ENCODE peak calls at places on chromosomes 16 and 17, in seven cellular contexts. P is heart right ventricle, E is mesendoderm, G is aorta, A is sigmoid colon, W is SK-N-SH, O is A549. R is an unnamed sample.

GRCh38 chr17:13600475-13601316 is 1.0 kb downstream of the HS3ST3A1 start:
- DNase-seq in A (no peak), W (peak), O (no peak), P (no peak), E (peak), G (peak), R (no peak)

GRCh38 chr17:39916918-39917317 is 1.5 kb downstream of the GSDMB start:
- DNase-seq in A (no peak), P (no peak), E (peak), O (no peak), G (no peak), W (no peak), R (no peak)

GRCh38 chr16:9192746-9193145 is 101.3 kb downstream of the HAPSTR1 start:
- DNase-seq in W (no peak), E (peak), A (no peak), P (no peak), G (no peak), O (no peak), R (no peak)

GRCh38 chr16:68496689-68497088 is 42.4 kb upstream of the ZFP90 start:
- DNase-seq in P (no peak), E (no peak), O (no peak), A (no peak), G (no peak), W (peak), R (no peak)

GRCh38 chr16:51161440-51162195 is 10.5 kb upstream of the SALL1 start:
- DNase-seq in E (no peak), P (no peak), W (no peak), O (no peak), G (no peak), A (no peak), R (no peak)

GRCh38 chr16:24966031-24966430 is 49.1 kb downstream of the ARHGAP17 start:
- DNase-seq in W (no peak), O (no peak), A (no peak), E (no peak), G (no peak), P (no peak), R (no peak)

GRCh38 chr16:64865037-64865696 is 256.7 kb downstream of the CDH11 start:
- DNase-seq in E (no peak), A (no peak), O (no peak), P (no peak), W (no peak), G (no peak), R (no peak)

GRCh38 chr16:70689970-70690905 is 4.4 kb upstream of the MTSS2 start:
- DNase-seq in G (peak), P (no peak), O (no peak), A (no peak), E (no peak), W (no peak), R (no peak)

GRCh38 chr17:35748323-35748960 is 4.6 kb downstream of the GAS2L2 start:
- DNase-seq in E (no peak), O (no peak), P (no peak), W (peak), A (no peak), G (no peak), R (no peak)

GRCh38 chr16:27762441-27762840 is 212.5 kb downstream of the KATNIP start:
- DNase-seq in G (no peak), E (no peak), A (no peak), O (no peak), P (no peak), W (no peak), R (no peak)

GRCh38 chr16:17972460-17972943 is 364.0 kb downstream of the NPIPA8 start:
- DNase-seq in W (peak), E (no peak), A (no peak), P (no peak), O (no peak), G (no peak), R (no peak)

GRCh38 chr17:74126959-74127358 is 76.5 kb upstream of the RPL38 start:
- DNase-seq in G (no peak), O (no peak), P (no peak), A (no peak), W (no peak), E (no peak), R (no peak)

GRCh38 chr17:34974179-34974578 is 6.1 kb upstream of the LIG3 start:
- DNase-seq in G (no peak), O (no peak), E (no peak), P (no peak), A (no peak), W (no peak), R (no peak)

GRCh38 chr16:49587511-49587910 is 213.9 kb downstream of the C16orf78 start:
- DNase-seq in P (no peak), W (no peak), G (no peak), O (no peak), A (no peak), E (no peak), R (no peak)

GRCh38 chr16:28924762-28925385 is at the start of gene RABEP2:
- DNase-seq in O (peak), A (peak), W (peak), E (peak), G (peak), P (peak), R (peak)

GRCh38 chr16:74568961-74569631 is 37.8 kb downstream of the GLG1 start:
- DNase-seq in E (no peak), A (no peak), W (no peak), G (no peak), O (no peak), P (no peak), R (no peak)

GRCh38 chr16:81522141-81522701 is 77.6 kb downstream of the CMIP start:
- DNase-seq in P (no peak), E (peak), W (peak), G (no peak), A (no peak), O (no peak), R (no peak)

GRCh38 chr17:74903671-74904070 is 10.2 kb upstream of the FADS6 start:
- DNase-seq in G (no peak), P (no peak), O (no peak), A (no peak), E (no peak), W (no peak), R (no peak)

GRCh38 chr17:77045441-77046041 is 95.2 kb upstream of the SEC14L1 start:
- DNase-seq in P (no peak), W (no peak), E (no peak), A (no peak), O (no peak), G (no peak), R (no peak)

GRCh38 chr17:2406903-2407790 is 6.3 kb upstream of the MNT start:
- DNase-seq in G (peak), P (peak), O (peak), E (no peak), W (no peak), A (peak), R (peak)

GRCh38 chr16:50153648-50154368 is 702 bp downstream of the TENT4B start:
- DNase-seq in A (peak), P (peak), W (peak), O (peak), G (peak), E (peak), R (peak)

GRCh38 chr17:74210191-74211140 is 2.9 kb upstream of the TTYH2 start:
- DNase-seq in W (peak), A (peak), G (peak), P (peak), O (peak), E (peak), R (peak)

GRCh38 chr17:40314557-40314953 is 5.6 kb downstream of the RARA start:
- DNase-seq in P (peak), A (peak), E (no peak), W (peak), G (peak), O (peak), R (peak)

GRCh38 chr16:23013484-23013883 is 135.8 kb downstream of the USP31 start:
- DNase-seq in P (no peak), W (no peak), E (peak), A (no peak), O (no peak), G (no peak), R (no peak)

GRCh38 chr17:36652716-36653115 is 51.3 kb downstream of the MRM1 start:
- DNase-seq in P (no peak), O (no peak), G (no peak), E (no peak), A (no peak), W (no peak), R (no peak)

GRCh38 chr16:84650062-84650991 is 2.0 kb downstream of the KLHL36 start:
- DNase-seq in P (no peak), O (peak), E (no peak), W (no peak), G (no peak), A (no peak), R (no peak)

GRCh38 chr17:36921131-36921851 is 16.0 kb upstream of the LHX1 start:
- DNase-seq in A (no peak), E (peak), G (no peak), P (no peak), O (peak), W (no peak), R (no peak)

GRCh38 chr16:8571061-8571596 is 19.2 kb downstream of the TMEM114 start:
- DNase-seq in P (no peak), A (no peak), W (no peak), G (no peak), O (no peak), E (peak), R (no peak)

GRCh38 chr17:36198831-36199465 is 2.4 kb upstream of the CCL3L1 start:
- DNase-seq in W (no peak), A (no peak), E (peak), O (no peak), G (no peak), P (no peak), R (no peak)

GRCh38 chr17:79255926-79256325 is 181.3 kb downstream of the ENGASE start:
- DNase-seq in P (no peak), E (no peak), A (no peak), W (no peak), O (no peak), G (no peak), R (no peak)

GRCh38 chr17:42098747-42099399 is 600 bp upstream of the ZNF385C start:
- DNase-seq in G (no peak), O (no peak), W (peak), P (no peak), E (no peak), A (no peak), R (no peak)

GRCh38 chr17:42096360-42097111 is 1.7 kb downstream of the ZNF385C start:
- DNase-seq in G (no peak), P (no peak), E (no peak), O (no peak), W (no peak), A (no peak), R (no peak)

GRCh38 chr17:42094375-42095069 is 3.8 kb downstream of the ZNF385C start:
- DNase-seq in W (no peak), E (no peak), A (no peak), G (no peak), O (no peak), P (no peak), R (no peak)

GRCh38 chr17:42101513-42102292 is 3.4 kb upstream of the ZNF385C start:
- DNase-seq in O (peak), G (peak), W (peak), E (peak), A (peak), P (peak), R (peak)

DNA sequence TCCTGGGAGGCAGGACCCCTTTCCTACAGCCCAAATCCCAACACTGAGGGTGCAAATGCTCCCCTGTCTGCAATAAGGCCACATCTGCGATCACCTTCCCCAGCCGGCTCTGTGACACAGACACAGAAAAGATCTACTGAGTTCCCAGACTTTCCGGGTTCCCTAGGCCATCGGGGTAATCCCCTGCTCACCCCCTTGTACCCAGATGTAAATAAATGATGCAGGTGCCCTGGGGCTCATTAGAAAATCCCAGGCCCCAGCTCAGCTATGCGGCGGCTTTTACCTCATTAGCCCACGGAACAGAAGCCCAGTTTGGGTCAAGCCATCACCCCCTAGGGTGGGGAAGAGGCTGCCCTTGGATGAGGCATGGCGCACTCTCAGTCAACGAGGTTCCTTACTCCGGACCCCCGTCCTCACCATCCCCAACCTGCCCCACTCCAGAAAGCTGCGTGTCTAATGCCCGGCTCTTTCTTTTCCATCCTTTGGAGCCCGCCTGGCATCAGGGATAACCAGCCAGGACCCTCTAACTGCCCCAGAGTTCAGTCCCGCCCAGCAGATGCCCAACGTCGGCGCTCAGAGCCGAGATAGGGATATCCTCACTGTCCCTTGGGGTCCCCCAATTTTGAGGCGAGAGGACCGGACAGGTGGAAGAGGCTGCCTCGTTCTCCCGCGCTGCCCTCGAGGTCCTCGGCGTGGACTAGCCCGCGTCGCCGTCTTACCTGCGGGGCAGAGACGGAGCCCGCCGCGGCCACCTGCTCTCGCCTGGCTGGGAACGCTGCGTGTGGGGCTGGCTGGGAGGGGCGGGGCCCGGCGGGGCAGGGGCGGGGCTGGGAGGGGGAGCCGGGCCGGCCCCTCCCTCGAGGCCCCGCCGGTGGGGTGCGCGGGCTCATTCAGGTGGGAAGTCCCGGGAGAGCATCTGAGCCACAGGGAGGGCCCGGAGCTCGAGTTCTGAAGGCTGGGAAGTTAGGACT is at the start of gene ZNF385C:
- DNase-seq in E (no peak), P (no peak), W (peak), A (no peak), G (no peak), O (no peak), R (no peak)
- H3K4me3 ChIP-seq in E (no peak), P (no peak), W (no peak), A (no peak), G (no peak), O (no peak), R (no peak)

GRCh38 chr16:86150646-86151371 is 251.8 kb downstream of the IRF8 start:
- DNase-seq in W (no peak), E (peak), G (no peak), A (peak), P (no peak), O (no peak), R (no peak)
- H3K4me3 ChIP-seq in W (no peak), E (no peak), G (no peak), A (no peak), P (no peak), O (no peak), R (no peak)

DNA sequence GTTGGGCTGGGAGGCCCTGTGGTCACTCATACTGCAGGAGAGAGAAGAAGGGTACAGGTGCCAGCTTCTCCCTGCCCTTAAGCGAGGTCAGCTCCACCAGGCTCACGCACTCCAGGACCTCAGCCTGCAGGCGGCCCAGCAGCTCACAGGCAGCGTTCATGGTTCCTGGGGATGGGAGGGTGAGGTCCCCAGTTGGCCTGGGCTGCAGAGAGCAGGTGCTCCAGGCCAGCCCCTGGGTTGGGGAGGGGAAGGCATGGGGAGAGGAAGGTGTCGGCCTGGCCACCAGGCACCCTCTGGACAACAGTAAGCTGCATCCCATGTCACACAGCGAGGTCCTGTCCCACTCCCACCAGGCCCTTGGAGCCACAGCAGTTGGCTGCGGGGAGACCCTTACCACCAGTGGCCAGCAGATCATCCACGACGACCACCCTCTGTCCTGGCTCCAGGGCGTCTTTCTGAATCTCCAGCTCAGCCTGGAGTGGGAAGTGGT is 2.0 kb downstream of the APRT start:
- DNase-seq in P (no peak), E (no peak), W (no peak), O (no peak), G (no peak), A (no peak), R (no peak)
- H3K4me3 ChIP-seq in P (no peak), E (no peak), W (no peak), O (peak), G (no peak), A (no peak), R (no peak)

GRCh38 chr16:21302898-21303528 is 24.9 kb upstream of the CRYM start:
- DNase-seq in W (no peak), A (no peak), O (peak), G (no peak), E (peak), P (no peak), R (no peak)
- H3K4me3 ChIP-seq in W (no peak), A (no peak), O (peak), G (no peak), E (no peak), P (no peak), R (no peak)

DNA sequence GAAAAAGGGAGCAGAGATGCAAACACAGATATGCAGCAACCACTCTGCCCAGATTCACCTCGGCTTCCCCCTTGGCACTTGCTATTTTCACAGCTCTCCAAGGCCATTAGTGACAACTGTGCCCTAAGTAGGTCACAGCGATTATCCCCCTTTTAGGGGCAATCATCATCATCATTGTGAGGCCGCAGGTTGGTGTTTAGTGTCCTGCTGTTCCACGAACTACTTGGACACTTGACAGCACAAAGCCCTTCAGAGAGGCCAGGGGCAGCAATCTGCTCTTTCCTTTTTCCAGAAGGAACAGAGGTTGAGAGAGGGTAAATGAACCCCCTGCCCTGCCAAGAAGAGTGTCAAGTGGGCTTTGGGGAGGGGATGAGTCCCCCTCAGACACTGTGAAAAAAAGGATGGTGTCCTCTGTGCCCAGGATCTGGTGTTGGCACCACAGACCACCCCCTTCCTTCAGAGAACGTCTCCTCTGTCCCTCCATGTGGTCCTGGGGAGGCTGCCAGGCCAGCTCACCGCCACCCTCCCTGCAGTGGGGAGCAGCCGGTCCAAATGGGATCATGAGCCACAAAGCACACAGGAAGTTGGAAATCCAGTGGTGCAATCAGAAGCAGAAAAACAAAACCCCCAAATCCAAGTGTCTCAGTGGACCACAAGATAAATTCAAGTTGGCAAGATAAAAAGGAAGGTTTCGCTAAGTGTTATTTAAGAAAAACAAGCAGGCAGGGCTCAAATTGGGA is 78.4 kb upstream of the MED9 start:
- DNase-seq in P (no peak), E (no peak), W (no peak), G (no peak), A (no peak), O (no peak), R (no peak)
- H3K4me3 ChIP-seq in P (no peak), E (no peak), W (no peak), G (no peak), A (no peak), O (no peak), R (no peak)

GRCh38 chr16:11673091-11674000 is 5.1 kb downstream of the SNN start:
- DNase-seq in P (no peak), A (no peak), G (peak), W (no peak), E (no peak), O (no peak), R (no peak)
- H3K4me3 ChIP-seq in P (no peak), A (no peak), G (no peak), W (no peak), E (no peak), O (no peak), R (no peak)

DNA sequence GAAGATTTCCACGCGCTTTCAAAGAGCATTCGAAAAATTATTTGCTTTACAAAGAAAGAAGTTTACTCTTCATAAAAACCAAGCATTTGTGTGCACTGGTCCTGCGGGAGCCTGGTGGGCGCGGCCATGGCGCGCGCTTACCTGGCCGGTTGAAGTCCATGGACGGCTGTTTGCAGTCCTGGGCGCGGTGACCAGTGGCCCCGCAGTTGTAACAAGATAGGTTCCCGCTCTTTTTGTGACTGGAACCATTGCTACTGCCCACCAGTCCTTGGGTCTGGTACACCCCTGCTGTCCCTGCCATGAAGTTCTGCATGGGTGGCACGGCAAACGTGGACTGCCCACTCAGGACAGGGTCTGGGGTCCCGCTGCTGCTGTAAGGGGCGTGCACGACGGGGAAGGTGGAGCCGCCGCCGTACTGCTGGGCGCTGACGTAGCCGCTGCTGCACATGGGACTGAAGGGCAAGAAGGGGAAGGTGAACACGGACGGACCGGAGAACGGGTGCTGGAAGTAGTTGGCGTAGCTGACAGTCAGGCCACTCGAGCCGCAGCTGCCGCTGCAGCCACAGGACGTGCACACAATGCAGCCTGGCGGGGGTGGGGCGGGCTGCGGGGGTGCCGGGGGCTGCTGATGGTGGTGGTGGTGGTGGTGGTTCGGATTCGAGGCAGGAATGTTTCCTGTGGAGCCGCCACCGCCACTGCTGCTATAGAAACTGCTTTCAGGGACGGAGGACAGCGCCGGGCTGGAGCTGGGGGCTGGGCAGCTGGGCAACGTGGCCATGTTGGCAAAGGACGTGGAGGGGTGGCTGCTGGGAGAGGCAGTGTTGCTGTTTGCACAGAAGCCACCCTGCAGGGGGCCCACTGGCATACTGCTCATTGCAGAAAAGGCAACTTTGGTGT is 19.5 kb downstream of the MAP1LC3B start:
- DNase-seq in P (no peak), O (no peak), G (no peak), A (peak), W (no peak), E (no peak), R (no peak)
- H3K4me3 ChIP-seq in P (no peak), O (no peak), G (no peak), A (no peak), W (no peak), E (no peak), R (no peak)